ENCODE peak calls at places on chromosomes 6 and 20, in four cellular contexts. One of them, this sample, is unnamed.

GRCh38 chr20:11697646-11698045 is 220.0 kb upstream of the BTBD3 start:
- DNase-seq in T-helper 2 cell: no peak
- DNase-seq in PC-3: no peak
- DNase-seq in NCI-H1417: no peak
- DNase-seq in this sample: no peak

GRCh38 chr6:97361286-97361685 is 78.3 kb upstream of the MMS22L start:
- DNase-seq in PC-3: peak; percentile 39
- DNase-seq in T-helper 2 cell: no peak
- DNase-seq in NCI-H1417: no peak
- DNase-seq in this sample: no peak

GRCh38 chr6:121305957-121306607 is 28.2 kb downstream of the TBC1D32 start:
- DNase-seq in NCI-H1417: no peak
- DNase-seq in PC-3: peak; percentile 50
- DNase-seq in T-helper 2 cell: no peak
- DNase-seq in this sample: peak; percentile 66

GRCh38 chr6:455006-455585 is 63.5 kb downstream of the IRF4 start:
- DNase-seq in T-helper 2 cell: no peak
- DNase-seq in PC-3: peak; percentile 66
- DNase-seq in NCI-H1417: no peak
- DNase-seq in this sample: no peak

GRCh38 chr6:26380256-26380655 is 2.7 kb upstream of the BTN2A2 start:
- DNase-seq in NCI-H1417: no peak
- DNase-seq in T-helper 2 cell: no peak
- DNase-seq in PC-3: peak; percentile 50
- DNase-seq in this sample: no peak

GRCh38 chr6:149923327-149923986 is 536 bp upstream of the RAET1G start:
- DNase-seq in NCI-H1417: no peak
- DNase-seq in T-helper 2 cell: no peak
- DNase-seq in PC-3: no peak
- DNase-seq in this sample: no peak

GRCh38 chr6:44999066-44999465 is 329.1 kb upstream of the RUNX2 start:
- DNase-seq in T-helper 2 cell: no peak
- DNase-seq in PC-3: no peak
- DNase-seq in NCI-H1417: no peak
- DNase-seq in this sample: no peak

GRCh38 chr6:22149501-22150490 is 147.0 kb downstream of the PRL start:
- DNase-seq in T-helper 2 cell: no peak
- DNase-seq in PC-3: no peak
- DNase-seq in NCI-H1417: peak; percentile 63
- DNase-seq in this sample: peak; percentile 41

GRCh38 chr6:125802943-125803377 is 12.2 kb downstream of the NCOA7 start:
- DNase-seq in T-helper 2 cell: no peak
- DNase-seq in PC-3: peak; percentile 17
- DNase-seq in NCI-H1417: no peak
- DNase-seq in this sample: no peak

GRCh38 chr6:101021504-101021903 is 140.4 kb upstream of the ASCC3 start:
- DNase-seq in NCI-H1417: no peak
- DNase-seq in PC-3: no peak
- DNase-seq in T-helper 2 cell: no peak
- DNase-seq in this sample: no peak

GRCh38 chr20:39878321-39878720 is 810.7 kb downstream of the MAFB start:
- DNase-seq in NCI-H1417: no peak
- DNase-seq in PC-3: no peak
- DNase-seq in T-helper 2 cell: no peak
- DNase-seq in this sample: no peak

GRCh38 chr20:46243707-46244628 is 64.3 kb downstream of the CDH22 start:
- DNase-seq in PC-3: no peak
- DNase-seq in NCI-H1417: peak; percentile 29
- DNase-seq in T-helper 2 cell: no peak
- DNase-seq in this sample: peak; percentile 37

GRCh38 chr6:43282060-43282459 is 16.0 kb upstream of the SLC22A7 start:
- DNase-seq in PC-3: no peak
- DNase-seq in T-helper 2 cell: no peak
- DNase-seq in NCI-H1417: no peak
- DNase-seq in this sample: no peak

GRCh38 chr6:134936927-134937326 is 13.0 kb downstream of the ALDH8A1 start:
- DNase-seq in T-helper 2 cell: no peak
- DNase-seq in NCI-H1417: no peak
- DNase-seq in PC-3: peak; percentile 60
- DNase-seq in this sample: no peak

GRCh38 chr20:45934046-45934586 is 367 bp upstream of the PCIF1 start:
- DNase-seq in T-helper 2 cell: no peak
- DNase-seq in PC-3: peak; percentile 25
- DNase-seq in NCI-H1417: no peak
- DNase-seq in this sample: no peak

GRCh38 chr6:579339-579738 is 77.6 kb downstream of the HUS1B start:
- DNase-seq in T-helper 2 cell: no peak
- DNase-seq in PC-3: peak; percentile 37
- DNase-seq in NCI-H1417: peak; percentile 2
- DNase-seq in this sample: no peak

GRCh38 chr6:166541876-166542579 is 44.5 kb downstream of the RAMACL start:
- DNase-seq in PC-3: no peak
- DNase-seq in T-helper 2 cell: no peak
- DNase-seq in NCI-H1417: no peak
- DNase-seq in this sample: no peak

GRCh38 chr6:133298801-133299200 is 57.6 kb downstream of the EYA4 start:
- DNase-seq in PC-3: no peak
- DNase-seq in NCI-H1417: no peak
- DNase-seq in T-helper 2 cell: no peak
- DNase-seq in this sample: no peak

GRCh38 chr6:151240036-151240685 is 394 bp downstream of the AKAP12 start:
- DNase-seq in T-helper 2 cell: peak; percentile 10
- DNase-seq in PC-3: peak; percentile 43
- DNase-seq in NCI-H1417: peak; percentile 85
- DNase-seq in this sample: peak; percentile 13

GRCh38 chr6:146857960-146858308 is 259.2 kb downstream of the ADGB start:
- DNase-seq in PC-3: no peak
- DNase-seq in T-helper 2 cell: no peak
- DNase-seq in NCI-H1417: peak; percentile 88
- DNase-seq in this sample: peak; percentile 57

GRCh38 chr6:152634773-152635172 is 2.4 kb downstream of the SYNE1 start:
- DNase-seq in NCI-H1417: no peak
- DNase-seq in PC-3: no peak
- DNase-seq in T-helper 2 cell: no peak
- DNase-seq in this sample: no peak

GRCh38 chr6:47026679-47027078 is 15.5 kb downstream of the ADGRF1 start:
- DNase-seq in PC-3: no peak
- DNase-seq in T-helper 2 cell: no peak
- DNase-seq in NCI-H1417: no peak
- DNase-seq in this sample: no peak

GRCh38 chr20:845967-846893 is 12.7 kb downstream of the FAM110A start:
- DNase-seq in NCI-H1417: no peak
- DNase-seq in PC-3: no peak
- DNase-seq in T-helper 2 cell: no peak
- DNase-seq in this sample: no peak

GRCh38 chr6:13527669-13528051 is 40.3 kb upstream of the GFOD1 start:
- DNase-seq in T-helper 2 cell: no peak
- DNase-seq in PC-3: no peak
- DNase-seq in NCI-H1417: no peak
- DNase-seq in this sample: no peak

GRCh38 chr6:30009113-30009512 is 52.0 kb upstream of the POLR1H start:
- DNase-seq in NCI-H1417: no peak
- DNase-seq in PC-3: no peak
- DNase-seq in T-helper 2 cell: no peak
- DNase-seq in this sample: no peak

GRCh38 chr6:31079656-31080261 is 32.6 kb downstream of the C6orf15 start:
- DNase-seq in NCI-H1417: peak; percentile 56
- DNase-seq in PC-3: peak; percentile 87
- DNase-seq in T-helper 2 cell: peak; percentile 60
- DNase-seq in this sample: peak; percentile 70

GRCh38 chr6:139429559-139430150 is 55.2 kb upstream of the CITED2 start:
- DNase-seq in PC-3: no peak
- DNase-seq in NCI-H1417: no peak
- DNase-seq in T-helper 2 cell: no peak
- DNase-seq in this sample: no peak

GRCh38 chr20:54263266-54263665 is 55.4 kb downstream of the PFDN4 start:
- DNase-seq in T-helper 2 cell: no peak
- DNase-seq in PC-3: no peak
- DNase-seq in NCI-H1417: no peak
- DNase-seq in this sample: no peak

GRCh38 chr6:116397960-116398359 is 27.2 kb downstream of the DSE start:
- DNase-seq in NCI-H1417: no peak
- DNase-seq in PC-3: no peak
- DNase-seq in T-helper 2 cell: no peak
- DNase-seq in this sample: no peak